ENCODE peak calls at places on chromosomes 5 and 9, in six cellular contexts. One of them, this sample, is unnamed.
A peak's percentile ranks its signal among the peaks of the same experiment; 100 is the strongest.

GRCh38 chr9:120532475-120532874 is 47.5 kb downstream of the CDK5RAP2 start:
- DNase-seq in testis: peak; percentile 34
- DNase-seq in IMR-90: no peak
- DNase-seq in left ventricle myocardium inferior: peak; percentile 21
- DNase-seq in ovary: no peak
- DNase-seq in CD8-positive, alpha-beta memory T cell: no peak
- DNase-seq in this sample: no peak

GRCh38 chr5:96651047-96651446 is 11.1 kb upstream of the CAST start:
- DNase-seq in ovary: no peak
- DNase-seq in testis: no peak
- DNase-seq in left ventricle myocardium inferior: no peak
- DNase-seq in IMR-90: no peak
- DNase-seq in CD8-positive, alpha-beta memory T cell: no peak
- DNase-seq in this sample: no peak

GRCh38 chr5:172456076-172456800 is 1.9 kb upstream of the SH3PXD2B start:
- DNase-seq in CD8-positive, alpha-beta memory T cell: no peak
- DNase-seq in left ventricle myocardium inferior: no peak
- DNase-seq in ovary: no peak
- DNase-seq in IMR-90: no peak
- DNase-seq in testis: no peak
- DNase-seq in this sample: no peak

GRCh38 chr5:115098041-115098702 is 71.5 kb downstream of the TRIM36 start:
- DNase-seq in left ventricle myocardium inferior: no peak
- DNase-seq in ovary: no peak
- DNase-seq in CD8-positive, alpha-beta memory T cell: no peak
- DNase-seq in IMR-90: peak; percentile 60
- DNase-seq in testis: peak; percentile 34
- DNase-seq in this sample: peak; percentile 16

GRCh38 chr5:54785729-54786548 is 199.5 kb downstream of the ESM1 start:
- DNase-seq in testis: peak; percentile 67
- DNase-seq in CD8-positive, alpha-beta memory T cell: no peak
- DNase-seq in ovary: peak; percentile 24
- DNase-seq in IMR-90: peak; percentile 21
- DNase-seq in left ventricle myocardium inferior: peak; percentile 60
- DNase-seq in this sample: no peak

GRCh38 chr9:91740713-91741112 is 209.3 kb downstream of the ROR2 start:
- DNase-seq in ovary: peak; percentile 73
- DNase-seq in testis: peak; percentile 38
- DNase-seq in CD8-positive, alpha-beta memory T cell: no peak
- DNase-seq in left ventricle myocardium inferior: peak; percentile 36
- DNase-seq in IMR-90: peak; percentile 88
- DNase-seq in this sample: no peak

GRCh38 chr9:23554691-23555090 is 271.3 kb downstream of the ELAVL2 start:
- DNase-seq in testis: no peak
- DNase-seq in left ventricle myocardium inferior: no peak
- DNase-seq in ovary: no peak
- DNase-seq in IMR-90: no peak
- DNase-seq in CD8-positive, alpha-beta memory T cell: no peak
- DNase-seq in this sample: no peak

GRCh38 chr9:18056993-18057369 is 417.0 kb upstream of the ADAMTSL1 start:
- DNase-seq in ovary: no peak
- DNase-seq in testis: no peak
- DNase-seq in CD8-positive, alpha-beta memory T cell: no peak
- DNase-seq in IMR-90: no peak
- DNase-seq in left ventricle myocardium inferior: no peak
- DNase-seq in this sample: no peak

GRCh38 chr9:118533101-118533500 is 828.9 kb downstream of the TLR4 start:
- DNase-seq in CD8-positive, alpha-beta memory T cell: no peak
- DNase-seq in ovary: no peak
- DNase-seq in left ventricle myocardium inferior: no peak
- DNase-seq in IMR-90: no peak
- DNase-seq in testis: no peak
- DNase-seq in this sample: no peak

GRCh38 chr5:179278119-179278518 is 67.1 kb downstream of the ADAMTS2 start:
- DNase-seq in CD8-positive, alpha-beta memory T cell: no peak
- DNase-seq in left ventricle myocardium inferior: no peak
- DNase-seq in testis: no peak
- DNase-seq in ovary: peak; percentile 34
- DNase-seq in IMR-90: peak; percentile 23
- DNase-seq in this sample: no peak

GRCh38 chr9:81619353-81620008 is 69.9 kb downstream of the TLE1 start:
- DNase-seq in testis: no peak
- DNase-seq in ovary: no peak
- DNase-seq in left ventricle myocardium inferior: no peak
- DNase-seq in CD8-positive, alpha-beta memory T cell: no peak
- DNase-seq in IMR-90: peak; percentile 98
- DNase-seq in this sample: no peak

GRCh38 chr5:177550120-177550519 is 4.2 kb downstream of the FAM193B start:
- DNase-seq in IMR-90: no peak
- DNase-seq in ovary: no peak
- DNase-seq in testis: no peak
- DNase-seq in left ventricle myocardium inferior: no peak
- DNase-seq in CD8-positive, alpha-beta memory T cell: no peak
- DNase-seq in this sample: no peak

GRCh38 chr9:29208670-29209069 is 1635.4 kb upstream of the C9orf72 start:
- DNase-seq in testis: no peak
- DNase-seq in left ventricle myocardium inferior: no peak
- DNase-seq in ovary: no peak
- DNase-seq in CD8-positive, alpha-beta memory T cell: no peak
- DNase-seq in IMR-90: no peak
- DNase-seq in this sample: no peak

DNA sequence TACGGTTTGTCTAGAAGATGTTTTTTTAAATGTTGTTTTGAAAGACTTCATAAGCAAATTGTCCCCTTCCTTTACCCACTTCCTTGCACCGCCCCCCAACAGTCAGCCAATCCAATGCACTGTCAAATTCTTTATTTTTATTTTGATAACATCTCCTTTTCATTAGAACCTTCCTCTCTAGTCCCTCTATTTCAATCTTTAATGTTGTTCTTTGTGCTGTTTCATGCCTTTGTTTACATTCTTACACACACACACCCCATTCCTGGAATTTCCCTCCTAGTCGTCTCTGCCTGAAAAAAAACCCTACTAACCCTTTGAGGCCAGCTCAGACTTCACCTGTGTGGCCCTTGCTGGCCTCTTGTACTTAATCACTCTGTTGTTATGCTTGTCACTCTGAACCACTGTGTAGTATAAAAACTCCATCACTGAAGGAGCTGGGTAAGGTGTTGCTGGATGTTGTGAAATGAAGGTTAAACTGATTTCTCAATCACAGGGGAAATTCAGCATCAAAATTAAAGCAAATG is 133.4 kb downstream of the UGCG start:
- DNase-seq in left ventricle myocardium inferior: no peak
- DNase-seq in testis: no peak
- DNase-seq in CD8-positive, alpha-beta memory T cell: no peak
- DNase-seq in ovary: no peak
- DNase-seq in IMR-90: peak; percentile 84
- DNase-seq in this sample: peak; percentile 21
- H3K4me3 ChIP-seq in left ventricle myocardium inferior: no peak overlapping the region
- H3K4me3 ChIP-seq in testis: no peak overlapping the region
- H3K4me3 ChIP-seq in CD8-positive, alpha-beta memory T cell: no peak overlapping the region
- H3K4me3 ChIP-seq in ovary: no peak overlapping the region
- H3K4me3 ChIP-seq in IMR-90: no peak overlapping the region
- H3K4me3 ChIP-seq in this sample: no peak overlapping the region

DNA sequence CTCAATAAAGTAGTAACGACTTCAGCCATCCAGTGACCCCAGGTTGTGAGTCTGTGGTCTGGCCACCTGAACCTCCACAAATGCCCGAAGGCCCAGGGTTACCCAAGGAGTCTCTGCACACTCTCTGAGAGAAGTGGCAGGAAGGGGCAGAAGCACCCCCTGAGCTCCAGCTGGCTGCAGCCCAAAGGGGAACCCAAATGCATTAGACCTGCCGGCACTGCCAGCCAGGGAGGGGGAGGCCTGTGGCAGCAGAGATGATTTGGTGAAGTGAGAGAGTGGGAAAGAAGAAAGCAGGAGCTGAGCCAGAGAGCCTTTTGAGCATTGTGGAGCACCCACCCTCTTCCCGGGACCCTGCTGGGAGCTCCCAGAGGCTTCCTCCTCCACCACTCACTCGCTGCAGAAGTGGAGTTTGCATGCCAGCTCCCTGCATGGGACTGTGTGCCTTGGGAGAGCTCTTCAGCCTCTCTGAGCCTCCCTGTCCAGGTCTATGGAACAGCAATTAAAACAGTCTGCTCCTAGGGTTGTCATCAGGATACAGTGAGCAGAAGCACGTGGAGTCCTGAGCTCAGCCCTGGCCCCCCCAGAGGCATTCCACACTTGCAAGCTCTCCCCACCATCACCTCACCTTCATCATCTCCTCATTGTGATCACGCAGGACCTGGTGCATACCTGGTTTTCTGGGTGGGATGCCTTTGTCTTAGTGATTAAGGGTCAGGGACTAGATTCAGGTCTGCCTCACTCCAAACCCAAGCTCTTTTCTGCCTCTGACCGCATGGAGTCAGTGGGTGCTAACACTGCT is 13.8 kb upstream of the ANGPTL2 start:
- DNase-seq in left ventricle myocardium inferior: no peak
- DNase-seq in CD8-positive, alpha-beta memory T cell: no peak
- DNase-seq in ovary: peak; percentile 31
- DNase-seq in IMR-90: no peak
- DNase-seq in testis: no peak
- DNase-seq in this sample: no peak
- H3K4me1 ChIP-seq in left ventricle myocardium inferior: peaks cover 56% of the 10 kb centered on the region
- H3K4me1 ChIP-seq in CD8-positive, alpha-beta memory T cell: no peaks in the 10 kb centered on the region
- H3K4me1 ChIP-seq in ovary: peaks cover 14% of the 10 kb centered on the region
- H3K4me1 ChIP-seq in IMR-90: peaks cover 31% of the 10 kb centered on the region
- H3K4me1 ChIP-seq in testis: peaks cover 17% of the 10 kb centered on the region
- H3K4me1 ChIP-seq in this sample: no peaks in the 10 kb centered on the region

GRCh38 chr5:10984021-10984420 is 223.0 kb upstream of the DAP start:
- DNase-seq in ovary: no peak
- DNase-seq in left ventricle myocardium inferior: no peak
- DNase-seq in testis: no peak
- DNase-seq in IMR-90: no peak
- DNase-seq in CD8-positive, alpha-beta memory T cell: no peak
- DNase-seq in this sample: no peak

GRCh38 chr5:10985091-10985490 is 224.1 kb upstream of the DAP start:
- DNase-seq in ovary: no peak
- DNase-seq in testis: no peak
- DNase-seq in CD8-positive, alpha-beta memory T cell: no peak
- DNase-seq in IMR-90: no peak
- DNase-seq in left ventricle myocardium inferior: no peak
- DNase-seq in this sample: no peak

GRCh38 chr5:10987881-10988504 is 227.0 kb upstream of the DAP start:
- DNase-seq in left ventricle myocardium inferior: peak; percentile 76
- DNase-seq in ovary: peak; percentile 31
- DNase-seq in IMR-90: no peak
- DNase-seq in CD8-positive, alpha-beta memory T cell: peak; percentile 38
- DNase-seq in testis: peak; percentile 82
- DNase-seq in this sample: peak; percentile 56

GRCh38 chr5:10987291-10987806 is 226.3 kb upstream of the DAP start:
- DNase-seq in testis: no peak
- DNase-seq in CD8-positive, alpha-beta memory T cell: no peak
- DNase-seq in IMR-90: no peak
- DNase-seq in left ventricle myocardium inferior: no peak
- DNase-seq in ovary: no peak
- DNase-seq in this sample: no peak

GRCh38 chr5:10985711-10986110 is 224.7 kb upstream of the DAP start:
- DNase-seq in ovary: no peak
- DNase-seq in CD8-positive, alpha-beta memory T cell: no peak
- DNase-seq in testis: no peak
- DNase-seq in IMR-90: no peak
- DNase-seq in left ventricle myocardium inferior: no peak
- DNase-seq in this sample: no peak
- H3K27ac ChIP-seq in ovary: no peak overlapping the region
- H3K27ac ChIP-seq in CD8-positive, alpha-beta memory T cell: no peak overlapping the region
- H3K27ac ChIP-seq in testis: no peak overlapping the region
- H3K27ac ChIP-seq in IMR-90: no peak overlapping the region
- H3K27ac ChIP-seq in left ventricle myocardium inferior: no peak overlapping the region
- H3K27ac ChIP-seq in this sample: no peak overlapping the region

GRCh38 chr5:1651971-1652872 is 128.5 kb upstream of the LPCAT1 start:
- DNase-seq in testis: no peak
- DNase-seq in left ventricle myocardium inferior: no peak
- DNase-seq in CD8-positive, alpha-beta memory T cell: no peak
- DNase-seq in IMR-90: no peak
- DNase-seq in ovary: no peak
- DNase-seq in this sample: no peak

GRCh38 chr5:1655496-1656270 is 131.9 kb upstream of the LPCAT1 start:
- DNase-seq in CD8-positive, alpha-beta memory T cell: no peak
- DNase-seq in left ventricle myocardium inferior: peak; percentile 3
- DNase-seq in IMR-90: no peak
- DNase-seq in ovary: no peak
- DNase-seq in testis: no peak
- DNase-seq in this sample: no peak

GRCh38 chr5:1654786-1655495 is 131.2 kb upstream of the LPCAT1 start:
- DNase-seq in ovary: no peak
- DNase-seq in CD8-positive, alpha-beta memory T cell: no peak
- DNase-seq in testis: no peak
- DNase-seq in IMR-90: no peak
- DNase-seq in left ventricle myocardium inferior: peak; percentile 9
- DNase-seq in this sample: no peak

GRCh38 chr5:1651250-1651649 is 127.5 kb upstream of the LPCAT1 start:
- DNase-seq in testis: no peak
- DNase-seq in CD8-positive, alpha-beta memory T cell: no peak
- DNase-seq in ovary: no peak
- DNase-seq in left ventricle myocardium inferior: no peak
- DNase-seq in IMR-90: no peak
- DNase-seq in this sample: no peak

DNA sequence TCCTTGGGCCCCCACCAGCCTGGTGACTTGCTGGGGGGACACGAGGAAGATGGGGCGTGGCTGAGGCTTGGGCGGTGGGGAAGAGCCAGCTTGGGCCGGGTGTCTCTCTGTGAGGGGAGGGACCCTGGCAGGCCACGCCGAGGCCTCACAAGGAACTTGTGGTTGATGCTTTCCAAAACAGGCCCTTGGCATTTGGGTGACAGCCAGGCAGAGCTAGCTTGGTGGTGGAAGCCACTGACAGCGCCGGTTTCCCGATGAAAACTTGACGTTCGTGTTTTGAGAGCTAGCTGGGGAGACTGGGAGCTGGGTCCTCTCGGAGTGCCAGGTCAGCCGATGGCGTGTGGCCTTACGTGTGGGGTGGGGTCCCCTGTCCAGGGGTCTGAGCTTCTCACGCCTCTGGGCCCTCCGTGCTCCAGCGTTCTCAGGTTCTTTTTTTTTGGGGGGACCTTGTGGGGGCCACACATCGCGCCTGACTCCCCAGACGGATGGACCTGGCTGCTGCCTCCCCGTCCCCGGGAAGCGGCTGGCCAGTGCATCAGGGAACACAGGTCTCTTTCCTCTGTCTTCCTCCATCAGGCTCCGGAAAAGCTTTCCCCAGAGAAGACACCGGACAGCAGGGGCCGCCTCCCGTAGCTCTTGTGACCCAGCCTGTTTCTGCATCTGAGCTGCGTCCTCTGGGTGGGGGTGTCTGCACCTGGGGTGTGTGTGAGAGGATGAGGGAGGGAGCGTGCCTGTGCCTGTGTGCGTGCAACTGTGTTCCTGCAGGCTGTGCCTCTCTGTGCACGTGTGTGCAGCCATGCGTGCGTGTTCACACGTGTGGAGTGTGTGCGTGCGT is 129.3 kb upstream of the LPCAT1 start:
- DNase-seq in left ventricle myocardium inferior: no peak
- DNase-seq in CD8-positive, alpha-beta memory T cell: no peak
- DNase-seq in IMR-90: no peak
- DNase-seq in testis: no peak
- DNase-seq in ovary: no peak
- DNase-seq in this sample: no peak
- H3K4me3 ChIP-seq in left ventricle myocardium inferior: peak overlapping the region; percentile 36
- H3K4me3 ChIP-seq in CD8-positive, alpha-beta memory T cell: no peak overlapping the region
- H3K4me3 ChIP-seq in IMR-90: no peak overlapping the region
- H3K4me3 ChIP-seq in testis: no peak overlapping the region
- H3K4me3 ChIP-seq in ovary: no peak overlapping the region
- H3K4me3 ChIP-seq in this sample: no peak overlapping the region